ENCODE peak calls at places on chromosome 16, in seven cellular contexts. F is effector memory CD8-positive, alpha-beta T cell; W is AG08395; M is ACHN; P is cerebellar cortex; B is Right ventricle myocardium inferior; N is glutamatergic neuron. S is an unnamed sample.

GRCh38 chr16:85570213-85570734 is 42.8 kb upstream of the GSE1 start:
- DNase-seq in F (peak; percentile 21), W (no peak), M (no peak), P (no peak), B (no peak), N (no peak), S (peak; percentile 58)

GRCh38 chr16:29857133-29857760 is 5.8 kb downstream of the CDIPT start:
- DNase-seq in F (no peak), W (peak; percentile 77), M (no peak), P (no peak), B (no peak), N (no peak), S (no peak)

GRCh38 chr16:49019081-49019633 is 262.5 kb downstream of the CBLN1 start:
- DNase-seq in F (no peak), W (no peak), M (peak; percentile 79), P (peak; percentile 99), B (no peak), N (peak; percentile 62), S (no peak)

GRCh38 chr16:21164521-21165168 is 6.2 kb downstream of the LDAF1 start:
- DNase-seq in F (no peak), W (no peak), M (no peak), P (no peak), B (no peak), N (no peak), S (no peak)

GRCh38 chr16:86609115-86609514 is 30.8 kb downstream of the FOXL1 start:
- DNase-seq in F (no peak), W (peak; percentile 89), M (peak; percentile 93), P (peak; percentile 36), B (no peak), N (no peak), S (no peak)

GRCh38 chr16:49754495-49755290 is 101.2 kb downstream of the ZNF423 start:
- DNase-seq in F (no peak), W (peak; percentile 63), M (no peak), P (no peak), B (no peak), N (peak; percentile 29), S (no peak)

GRCh38 chr16:12239953-12240485 is 263.5 kb downstream of the SNX29 start:
- DNase-seq in F (no peak), W (peak; percentile 84), M (no peak), P (no peak), B (no peak), N (no peak), S (no peak)

GRCh38 chr16:75026892-75027391 is 28.1 kb downstream of the ZNRF1 start:
- DNase-seq in F (no peak), W (no peak), M (no peak), P (no peak), B (no peak), N (no peak), S (no peak)

GRCh38 chr16:4217246-4218131 is 24.4 kb downstream of the SRL start:
- DNase-seq in F (no peak), W (no peak), M (no peak), P (no peak), B (peak; percentile 79), N (no peak), S (no peak)

GRCh38 chr16:46757339-46758050 is 9.4 kb upstream of the MYLK3 start:
- DNase-seq in F (no peak), W (peak; percentile 35), M (no peak), P (no peak), B (peak; percentile 83), N (peak; percentile 39), S (no peak)

GRCh38 chr16:11133344-11133921 is 122.6 kb downstream of the SOCS1 start:
- DNase-seq in F (no peak), W (peak; percentile 93), M (peak; percentile 96), P (no peak), B (peak; percentile 83), N (no peak), S (no peak)

GRCh38 chr16:87790278-87791023 is 24.7 kb upstream of the KLHDC4 start:
- DNase-seq in F (no peak), W (no peak), M (peak; percentile 32), P (peak; percentile 59), B (peak; percentile 68), N (no peak), S (no peak)

GRCh38 chr16:28211758-28212531 is at the start of gene XPO6:
- DNase-seq in F (peak; percentile 99), W (peak; percentile 97), M (peak; percentile 95), P (peak; percentile 96), B (peak; percentile 97), N (peak; percentile 100), S (peak; percentile 98)

GRCh38 chr16:48860341-48860740 is 250.4 kb upstream of the N4BP1 start:
- DNase-seq in F (no peak), W (no peak), M (no peak), P (no peak), B (no peak), N (no peak), S (no peak)

GRCh38 chr16:68752602-68753001 is 15.5 kb downstream of the CDH1 start:
- DNase-seq in F (peak; percentile 21), W (no peak), M (no peak), P (no peak), B (no peak), N (no peak), S (no peak)

GRCh38 chr16:86019446-86020047 is 120.6 kb downstream of the IRF8 start:
- DNase-seq in F (no peak), W (no peak), M (no peak), P (no peak), B (no peak), N (peak; percentile 60), S (no peak)

GRCh38 chr16:55058576-55058975 is 127.9 kb downstream of the IRX5 start:
- DNase-seq in F (no peak), W (no peak), M (no peak), P (no peak), B (no peak), N (no peak), S (no peak)

GRCh38 chr16:81863630-81864352 is 84.7 kb downstream of the PLCG2 start:
- DNase-seq in F (no peak), W (no peak), M (no peak), P (no peak), B (no peak), N (no peak), S (peak; percentile 80)

GRCh38 chr16:80569440-80570105 is 28.8 kb downstream of the DYNLRB2 start:
- DNase-seq in F (peak; percentile 33), W (peak; percentile 33), M (peak; percentile 29), P (no peak), B (no peak), N (no peak), S (peak; percentile 76)

GRCh38 chr16:81810361-81810760 is 31.3 kb downstream of the PLCG2 start:
- DNase-seq in F (no peak), W (no peak), M (no peak), P (no peak), B (no peak), N (no peak), S (no peak)

GRCh38 chr16:49179714-49180330 is 101.8 kb downstream of the CBLN1 start:
- DNase-seq in F (no peak), W (no peak), M (no peak), P (peak; percentile 2), B (no peak), N (no peak), S (no peak)

GRCh38 chr16:30786115-30786935 is 680 bp downstream of the ZNF629 start:
- DNase-seq in F (no peak), W (peak; percentile 86), M (peak; percentile 73), P (no peak), B (no peak), N (peak; percentile 72), S (no peak)